ENCODE peak calls at places on chromosome 10, in six cellular contexts. C is cardiac septum, K is HEK293T, G is endothelial cell, E is MCF 10A, U is NCI-H774. R is an unnamed sample.
A peak's percentile ranks its signal among the peaks of the same experiment; 100 is the strongest.

GRCh38 chr10:70809011-70809611 is 6.6 kb upstream of the SGPL1 start:
- DNase-seq in C (no peak), K (no peak), G (no peak), E (no peak), U (no peak), R (no peak)

GRCh38 chr10:132442636-132443035 is 45.6 kb downstream of the PWWP2B start:
- DNase-seq in C (no peak), K (no peak), G (no peak), E (no peak), U (no peak), R (no peak)

GRCh38 chr10:62657244-62657835 is 147.2 kb upstream of the ADO start:
- DNase-seq in C (no peak), K (no peak), G (no peak), E (no peak), U (no peak), R (no peak)

GRCh38 chr10:61024801-61025201 is 80.8 kb upstream of the RHOBTB1 start:
- DNase-seq in C (no peak), K (peak; percentile 58), G (peak; percentile 31), E (peak; percentile 28), U (no peak), R (no peak)

GRCh38 chr10:91602449-91602848 is 30.4 kb downstream of the PPP1R3C start:
- DNase-seq in C (no peak), K (no peak), G (no peak), E (no peak), U (no peak), R (no peak)

GRCh38 chr10:132400547-132401151 is 3.6 kb downstream of the PWWP2B start:
- DNase-seq in C (no peak), K (no peak), G (no peak), E (no peak), U (no peak), R (no peak)

GRCh38 chr10:60299961-60300883 is 89.5 kb downstream of the ANK3 start:
- DNase-seq in C (no peak), K (no peak), G (no peak), E (no peak), U (peak; percentile 11), R (no peak)

GRCh38 chr10:13053794-13054462 is 46.0 kb upstream of the OPTN start:
- DNase-seq in C (no peak), K (no peak), G (no peak), E (no peak), U (peak; percentile 49), R (no peak)

GRCh38 chr10:5900247-5900646 is 10.2 kb downstream of the FBH1 start:
- DNase-seq in C (no peak), K (no peak), G (no peak), E (no peak), U (no peak), R (no peak)

GRCh38 chr10:131874991-131875451 is 25.8 kb upstream of the PPP2R2D start:
- DNase-seq in C (no peak), K (peak; percentile 91), G (peak; percentile 92), E (peak; percentile 80), U (peak; percentile 18), R (peak; percentile 81)

GRCh38 chr10:60536529-60537114 is 146.9 kb upstream of the ANK3 start:
- DNase-seq in C (no peak), K (no peak), G (no peak), E (peak; percentile 56), U (no peak), R (no peak)

GRCh38 chr10:97450828-97451227 is 4.9 kb downstream of the ZDHHC16 start:
- DNase-seq in C (no peak), K (no peak), G (no peak), E (no peak), U (no peak), R (no peak)

GRCh38 chr10:71945819-71946474 is 18.2 kb upstream of the CHST3 start:
- DNase-seq in C (no peak), K (no peak), G (no peak), E (peak; percentile 36), U (no peak), R (no peak)

GRCh38 chr10:89481662-89482061 is 53.7 kb downstream of the SLC16A12 start:
- DNase-seq in C (no peak), K (no peak), G (no peak), E (peak; percentile 86), U (no peak), R (no peak)

GRCh38 chr10:117339569-117339968 is 35.7 kb downstream of the PDZD8 start:
- DNase-seq in C (no peak), K (no peak), G (no peak), E (peak; percentile 75), U (no peak), R (no peak)

GRCh38 chr10:59675812-59676211 is 33.8 kb downstream of the SLC16A9 start:
- DNase-seq in C (no peak), K (peak; percentile 8), G (peak; percentile 26), E (peak; percentile 20), U (no peak), R (no peak)

GRCh38 chr10:7230956-7231355 is 179.9 kb downstream of the SFMBT2 start:
- DNase-seq in C (no peak), K (no peak), G (no peak), E (peak; percentile 11), U (no peak), R (no peak)

GRCh38 chr10:104300002-104300735 is 31.2 kb downstream of the GSTO2 start:
- DNase-seq in C (peak; percentile 81), K (no peak), G (no peak), E (peak; percentile 72), U (no peak), R (no peak)